ENCODE peak calls at places on chromosomes 7 and 10, in five cellular contexts. A, B, S, W and V are unnamed samples.

GRCh38 chr7:130393095-130393494 is 12.8 kb downstream of the CPA1 start:
- DNase-seq in A (no peak), B (no peak), S (no peak), W (no peak), V (no peak)

GRCh38 chr10:21329995-21330627 is 195.4 kb downstream of the SKIDA1 start:
- DNase-seq in A (no peak), B (peak; percentile 54), S (no peak), W (no peak), V (no peak)

GRCh38 chr10:44937201-44938005 is 22.2 kb upstream of the RASSF4 start:
- DNase-seq in A (no peak), B (peak; percentile 35), S (no peak), W (no peak), V (no peak)

GRCh38 chr10:34666008-34666700 is 148.9 kb downstream of the PARD3 start:
- DNase-seq in A (peak; percentile 40), B (peak; percentile 70), S (no peak), W (no peak), V (no peak)

GRCh38 chr7:30877010-30877740 is 34.5 kb upstream of the AQP1 start:
- DNase-seq in A (no peak), B (no peak), S (no peak), W (no peak), V (no peak)

GRCh38 chr10:128386816-128387604 is 260.8 kb upstream of the MKI67 start:
- DNase-seq in A (no peak), B (no peak), S (no peak), W (no peak), V (no peak)

GRCh38 chr10:92054807-92055206 is 131.2 kb downstream of the BTAF1 start:
- DNase-seq in A (no peak), B (no peak), S (no peak), W (no peak), V (no peak)

GRCh38 chr10:70191906-70192305 is 21.6 kb upstream of the SAR1A start:
- DNase-seq in A (no peak), B (no peak), S (no peak), W (no peak), V (no peak)

GRCh38 chr10:4849555-4850242 is 23.7 kb downstream of the AKR1E2 start:
- DNase-seq in A (peak; percentile 96), B (peak; percentile 95), S (peak; percentile 88), W (peak; percentile 95), V (peak; percentile 28)

GRCh38 chr10:74593470-74593869 is 232.9 kb upstream of the KAT6B start:
- DNase-seq in A (no peak), B (peak; percentile 28), S (no peak), W (no peak), V (no peak)

GRCh38 chr7:5854738-5855137 is 25.9 kb upstream of the OCM start:
- DNase-seq in A (no peak), B (no peak), S (no peak), W (no peak), V (no peak)

GRCh38 chr7:31553636-31554035 is 39.7 kb downstream of the ITPRID1 start:
- DNase-seq in A (no peak), B (no peak), S (no peak), W (no peak), V (no peak)

GRCh38 chr10:3141361-3142005 is 31.1 kb downstream of the PITRM1 start:
- DNase-seq in A (no peak), B (no peak), S (no peak), W (no peak), V (no peak)

GRCh38 chr7:99270702-99271101 is 1.9 kb upstream of the MYH16 start:
- DNase-seq in A (no peak), B (no peak), S (no peak), W (no peak), V (no peak)

GRCh38 chr7:135758531-135758932 is 9.9 kb upstream of the FAM180A start:
- DNase-seq in A (no peak), B (peak; percentile 34), S (no peak), W (no peak), V (no peak)

GRCh38 chr7:68783671-68784070 is 814.6 kb upstream of the AUTS2 start:
- DNase-seq in A (no peak), B (no peak), S (no peak), W (no peak), V (no peak)

GRCh38 chr7:158975526-158976467 is 119.4 kb downstream of the DYNC2I1 start:
- DNase-seq in A (no peak), B (no peak), S (no peak), W (no peak), V (no peak)

GRCh38 chr10:26737730-26738129 is 40.2 kb downstream of the PDSS1 start:
- DNase-seq in A (no peak), B (peak; percentile 51), S (no peak), W (no peak), V (no peak)

GRCh38 chr7:78198756-78199155 is 400.2 kb downstream of the PHTF2 start:
- DNase-seq in A (no peak), B (no peak), S (no peak), W (no peak), V (no peak)

GRCh38 chr7:129777195-129777844 is 165.8 kb downstream of the NRF1 start:
- DNase-seq in A (no peak), B (no peak), S (no peak), W (no peak), V (no peak)

DNA sequence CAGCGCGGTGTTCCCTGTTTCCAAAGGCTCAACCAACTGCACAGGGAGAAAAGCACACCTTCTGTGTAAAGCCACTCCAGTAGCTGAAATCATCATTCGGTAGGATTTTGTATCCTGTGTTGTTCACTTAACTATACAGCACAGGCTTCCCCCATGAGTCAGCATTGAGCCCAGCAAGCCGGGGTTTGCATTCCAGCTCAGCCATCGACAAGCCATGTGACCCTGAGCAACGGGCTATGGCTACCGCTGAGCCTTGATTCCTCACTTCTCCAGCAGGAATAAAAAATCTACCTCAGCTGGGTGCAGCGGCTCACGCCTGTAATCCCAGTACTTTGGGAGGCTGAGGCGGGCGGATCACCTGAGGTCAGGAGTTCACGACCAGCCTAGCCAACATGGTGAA is 44.1 kb upstream of the ATP6V0A4 start:
- DNase-seq in A (no peak), B (no peak), S (peak; percentile 31), W (no peak), V (no peak)
- H3K4me3 ChIP-seq in A (no peak overlapping the region), B (no peak overlapping the region), S (no peak overlapping the region), W (no peak overlapping the region), V (no peak overlapping the region)

DNA sequence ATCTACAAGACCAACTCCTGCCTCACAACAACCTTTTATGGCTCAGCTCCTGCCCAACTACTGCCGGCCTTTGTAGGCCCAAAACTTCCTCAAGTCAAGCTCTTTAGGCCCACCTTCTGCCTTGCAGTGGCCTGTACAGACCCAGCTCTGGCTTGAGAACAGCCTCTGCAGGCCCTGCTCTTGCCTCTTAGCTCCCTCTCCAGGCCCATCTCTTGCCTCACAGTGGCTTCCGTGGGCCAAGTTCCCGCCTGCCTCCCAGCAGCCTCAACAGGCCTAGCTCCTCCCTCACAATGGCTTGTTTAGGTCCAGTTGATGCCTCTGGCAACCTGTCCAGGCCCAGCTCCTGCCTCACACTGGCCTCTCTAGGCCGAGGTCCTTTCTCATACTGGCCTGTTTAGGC is 32.4 kb upstream of the VKORC1L1 start:
- DNase-seq in A (no peak), B (no peak), S (no peak), W (no peak), V (no peak)
- TF ChIP-seq CTCF in A (no peak), B (no peak), S (no peak), W (no peak), V (no peak)

GRCh38 chr10:80192553-80192952 is 12.8 kb downstream of the ANXA11 start:
- DNase-seq in A (no peak), B (no peak), S (no peak), W (no peak), V (no peak)
- H3K4me1 ChIP-seq in A (peaks cover 90% of the 10 kb centered on the region), B (peaks cover 83% of the 10 kb centered on the region), S (peaks cover 7% of the 10 kb centered on the region), W (peaks cover 86% of the 10 kb centered on the region), V (peaks cover 91% of the 10 kb centered on the region)

GRCh38 chr10:19638873-19639233 is 177.4 kb upstream of the PLXDC2 start:
- DNase-seq in A (no peak), B (no peak), S (no peak), W (no peak), V (no peak)

GRCh38 chr10:19634163-19634562 is 182.1 kb upstream of the PLXDC2 start:
- DNase-seq in A (no peak), B (no peak), S (no peak), W (no peak), V (no peak)

GRCh38 chr10:19640864-19641263 is 175.4 kb upstream of the PLXDC2 start:
- DNase-seq in A (no peak), B (no peak), S (no peak), W (no peak), V (no peak)

GRCh38 chr10:19638173-19638872 is 177.9 kb upstream of the PLXDC2 start:
- DNase-seq in A (no peak), B (peak; percentile 65), S (no peak), W (no peak), V (no peak)
- H3K4me3 ChIP-seq in A (peak overlapping the region; percentile 38), B (no peak overlapping the region), S (no peak overlapping the region), W (peak overlapping the region; percentile 34), V (peak overlapping the region; percentile 51)

GRCh38 chr7:4739528-4739992 is 35.9 kb upstream of the AP5Z1 start:
- DNase-seq in A (peak; percentile 38), B (peak; percentile 54), S (no peak), W (no peak), V (no peak)
- TF ChIP-seq CTCF in A (peak; percentile 52), B (peak; percentile 30), S (no peak), W (peak; percentile 59), V (no peak)

DNA sequence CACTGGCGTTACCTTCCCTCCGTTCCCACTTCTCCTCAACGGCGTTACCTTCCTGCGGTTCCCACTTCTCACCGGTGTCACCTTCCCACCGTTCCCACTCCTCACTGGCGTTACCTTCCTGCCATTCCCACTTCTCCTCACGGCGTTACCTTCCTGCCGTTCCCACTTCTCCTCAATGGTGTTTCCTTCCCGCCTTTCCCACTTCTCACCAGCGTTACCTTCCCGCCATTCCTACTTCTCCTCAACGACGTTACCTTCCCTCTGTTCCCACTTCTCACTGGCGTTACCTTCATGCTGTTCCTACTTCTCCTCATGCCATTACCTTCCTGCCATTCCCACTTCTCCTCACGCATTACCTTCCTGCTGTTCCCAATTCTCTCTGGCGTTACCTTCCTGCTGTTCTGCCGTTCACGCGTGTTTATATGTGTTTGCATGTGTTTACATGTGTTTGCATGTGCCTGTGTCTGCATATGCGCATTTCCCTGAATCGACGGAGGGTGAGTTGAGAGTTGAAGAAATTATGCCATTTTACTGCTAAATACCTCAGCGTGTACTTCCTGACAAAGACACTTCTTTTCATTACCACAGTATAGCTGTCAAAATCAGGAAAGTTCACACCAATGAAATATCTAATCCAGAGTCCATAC is 23.2 kb upstream of the CFAP46 start:
- DNase-seq in A (no peak), B (peak; percentile 46), S (no peak), W (no peak), V (no peak)
- H3K4me1 ChIP-seq in A (peaks cover 12% of the 10 kb centered on the region), B (peaks cover 12% of the 10 kb centered on the region), S (peaks cover 8% of the 10 kb centered on the region), W (peaks cover 10% of the 10 kb centered on the region), V (peaks cover 27% of the 10 kb centered on the region)